ENCODE peak calls at places on chromosome X, in nine cellular contexts. One of them, this sample, is unnamed.
A peak's percentile ranks its signal among the peaks of the same experiment; 100 is the strongest.

GRCh38 chrX:48945517-48946348 is 11.7 kb downstream of the OTUD5 start:
- DNase-seq in iPS-NIHi11: peak; percentile 62
- DNase-seq in HS-27A: no peak
- DNase-seq in kidney tubule cell: peak; percentile 51
- DNase-seq in AG10803: peak; percentile 42
- DNase-seq in T-helper 9 cell: peak; percentile 49
- DNase-seq in activated naive CD4-positive, alpha-beta T cell treated with anti-CD3 and anti-CD28 coated beads for 36 hours: peak; percentile 70
- DNase-seq in stimulated activated CD8-positive, alpha-beta memory T cell treated with anti-CD3 and anti-CD28 coated beads, Interleukin-15, amount 100 ng/mL, for 4 hours: no peak
- DNase-seq in activated T-cell treated with anti-CD3 and anti-CD28 coated beads for 1 hour: peak; percentile 34
- DNase-seq in this sample: peak; percentile 22

GRCh38 chrX:33892670-33893069 is 239.4 kb downstream of the FAM47A start:
- DNase-seq in iPS-NIHi11: no peak
- DNase-seq in HS-27A: no peak
- DNase-seq in kidney tubule cell: no peak
- DNase-seq in AG10803: no peak
- DNase-seq in T-helper 9 cell: no peak
- DNase-seq in activated naive CD4-positive, alpha-beta T cell treated with anti-CD3 and anti-CD28 coated beads for 36 hours: no peak
- DNase-seq in stimulated activated CD8-positive, alpha-beta memory T cell treated with anti-CD3 and anti-CD28 coated beads, Interleukin-15, amount 100 ng/mL, for 4 hours: no peak
- DNase-seq in activated T-cell treated with anti-CD3 and anti-CD28 coated beads for 1 hour: no peak
- DNase-seq in this sample: no peak

GRCh38 chrX:17535229-17535628 is 160.2 kb downstream of the NHS start:
- DNase-seq in iPS-NIHi11: peak; percentile 45
- DNase-seq in HS-27A: no peak
- DNase-seq in kidney tubule cell: peak; percentile 54
- DNase-seq in AG10803: no peak
- DNase-seq in T-helper 9 cell: peak; percentile 3
- DNase-seq in activated naive CD4-positive, alpha-beta T cell treated with anti-CD3 and anti-CD28 coated beads for 36 hours: peak; percentile 73
- DNase-seq in stimulated activated CD8-positive, alpha-beta memory T cell treated with anti-CD3 and anti-CD28 coated beads, Interleukin-15, amount 100 ng/mL, for 4 hours: no peak
- DNase-seq in activated T-cell treated with anti-CD3 and anti-CD28 coated beads for 1 hour: no peak
- DNase-seq in this sample: no peak

GRCh38 chrX:151697537-151697936 is 2.3 kb downstream of the PRRG3 start:
- DNase-seq in iPS-NIHi11: no peak
- DNase-seq in HS-27A: no peak
- DNase-seq in kidney tubule cell: peak; percentile 5
- DNase-seq in AG10803: peak; percentile 94
- DNase-seq in T-helper 9 cell: no peak
- DNase-seq in activated naive CD4-positive, alpha-beta T cell treated with anti-CD3 and anti-CD28 coated beads for 36 hours: no peak
- DNase-seq in stimulated activated CD8-positive, alpha-beta memory T cell treated with anti-CD3 and anti-CD28 coated beads, Interleukin-15, amount 100 ng/mL, for 4 hours: no peak
- DNase-seq in activated T-cell treated with anti-CD3 and anti-CD28 coated beads for 1 hour: no peak
- DNase-seq in this sample: no peak

GRCh38 chrX:71636438-71637252 is 18.3 kb upstream of the CXCR3 start:
- DNase-seq in iPS-NIHi11: no peak
- DNase-seq in HS-27A: no peak
- DNase-seq in kidney tubule cell: no peak
- DNase-seq in AG10803: no peak
- DNase-seq in T-helper 9 cell: no peak
- DNase-seq in activated naive CD4-positive, alpha-beta T cell treated with anti-CD3 and anti-CD28 coated beads for 36 hours: peak; percentile 27
- DNase-seq in stimulated activated CD8-positive, alpha-beta memory T cell treated with anti-CD3 and anti-CD28 coated beads, Interleukin-15, amount 100 ng/mL, for 4 hours: no peak
- DNase-seq in activated T-cell treated with anti-CD3 and anti-CD28 coated beads for 1 hour: no peak
- DNase-seq in this sample: no peak

GRCh38 chrX:51889851-51890250 is 3.6 kb upstream of the MAGED1 start:
- DNase-seq in iPS-NIHi11: no peak
- DNase-seq in HS-27A: no peak
- DNase-seq in kidney tubule cell: no peak
- DNase-seq in AG10803: no peak
- DNase-seq in T-helper 9 cell: no peak
- DNase-seq in activated naive CD4-positive, alpha-beta T cell treated with anti-CD3 and anti-CD28 coated beads for 36 hours: no peak
- DNase-seq in stimulated activated CD8-positive, alpha-beta memory T cell treated with anti-CD3 and anti-CD28 coated beads, Interleukin-15, amount 100 ng/mL, for 4 hours: no peak
- DNase-seq in activated T-cell treated with anti-CD3 and anti-CD28 coated beads for 1 hour: no peak
- DNase-seq in this sample: no peak

GRCh38 chrX:103248553-103248952 is 6.4 kb downstream of the TCEAL8 start:
- DNase-seq in iPS-NIHi11: peak; percentile 11
- DNase-seq in HS-27A: no peak
- DNase-seq in kidney tubule cell: peak; percentile 12
- DNase-seq in AG10803: peak; percentile 2
- DNase-seq in T-helper 9 cell: no peak
- DNase-seq in activated naive CD4-positive, alpha-beta T cell treated with anti-CD3 and anti-CD28 coated beads for 36 hours: no peak
- DNase-seq in stimulated activated CD8-positive, alpha-beta memory T cell treated with anti-CD3 and anti-CD28 coated beads, Interleukin-15, amount 100 ng/mL, for 4 hours: no peak
- DNase-seq in activated T-cell treated with anti-CD3 and anti-CD28 coated beads for 1 hour: no peak
- DNase-seq in this sample: no peak

GRCh38 chrX:39560285-39560684 is 537.5 kb downstream of the BCOR start:
- DNase-seq in iPS-NIHi11: no peak
- DNase-seq in HS-27A: no peak
- DNase-seq in kidney tubule cell: no peak
- DNase-seq in AG10803: no peak
- DNase-seq in T-helper 9 cell: no peak
- DNase-seq in activated naive CD4-positive, alpha-beta T cell treated with anti-CD3 and anti-CD28 coated beads for 36 hours: no peak
- DNase-seq in stimulated activated CD8-positive, alpha-beta memory T cell treated with anti-CD3 and anti-CD28 coated beads, Interleukin-15, amount 100 ng/mL, for 4 hours: no peak
- DNase-seq in activated T-cell treated with anti-CD3 and anti-CD28 coated beads for 1 hour: no peak
- DNase-seq in this sample: no peak

GRCh38 chrX:118685393-118685792 is 42.0 kb upstream of the IL13RA1 start:
- DNase-seq in iPS-NIHi11: no peak
- DNase-seq in HS-27A: no peak
- DNase-seq in kidney tubule cell: no peak
- DNase-seq in AG10803: no peak
- DNase-seq in T-helper 9 cell: no peak
- DNase-seq in activated naive CD4-positive, alpha-beta T cell treated with anti-CD3 and anti-CD28 coated beads for 36 hours: no peak
- DNase-seq in stimulated activated CD8-positive, alpha-beta memory T cell treated with anti-CD3 and anti-CD28 coated beads, Interleukin-15, amount 100 ng/mL, for 4 hours: no peak
- DNase-seq in activated T-cell treated with anti-CD3 and anti-CD28 coated beads for 1 hour: no peak
- DNase-seq in this sample: no peak

GRCh38 chrX:110026099-110026844 is 23.4 kb downstream of the TMEM164 start:
- DNase-seq in iPS-NIHi11: no peak
- DNase-seq in HS-27A: no peak
- DNase-seq in kidney tubule cell: peak; percentile 59
- DNase-seq in AG10803: peak; percentile 21
- DNase-seq in T-helper 9 cell: no peak
- DNase-seq in activated naive CD4-positive, alpha-beta T cell treated with anti-CD3 and anti-CD28 coated beads for 36 hours: no peak
- DNase-seq in stimulated activated CD8-positive, alpha-beta memory T cell treated with anti-CD3 and anti-CD28 coated beads, Interleukin-15, amount 100 ng/mL, for 4 hours: no peak
- DNase-seq in activated T-cell treated with anti-CD3 and anti-CD28 coated beads for 1 hour: no peak
- DNase-seq in this sample: no peak

GRCh38 chrX:155334486-155335316 is at the start of gene CLIC2:
- DNase-seq in iPS-NIHi11: no peak
- DNase-seq in HS-27A: no peak
- DNase-seq in kidney tubule cell: no peak
- DNase-seq in AG10803: peak; percentile 65
- DNase-seq in T-helper 9 cell: no peak
- DNase-seq in activated naive CD4-positive, alpha-beta T cell treated with anti-CD3 and anti-CD28 coated beads for 36 hours: peak; percentile 43
- DNase-seq in stimulated activated CD8-positive, alpha-beta memory T cell treated with anti-CD3 and anti-CD28 coated beads, Interleukin-15, amount 100 ng/mL, for 4 hours: no peak
- DNase-seq in activated T-cell treated with anti-CD3 and anti-CD28 coated beads for 1 hour: no peak
- DNase-seq in this sample: no peak

GRCh38 chrX:155767101-155767878 is 113.9 kb upstream of the VAMP7 start:
- DNase-seq in iPS-NIHi11: peak; percentile 62
- DNase-seq in HS-27A: peak; percentile 22
- DNase-seq in kidney tubule cell: peak; percentile 73
- DNase-seq in AG10803: peak; percentile 84
- DNase-seq in T-helper 9 cell: no peak
- DNase-seq in activated naive CD4-positive, alpha-beta T cell treated with anti-CD3 and anti-CD28 coated beads for 36 hours: peak; percentile 61
- DNase-seq in stimulated activated CD8-positive, alpha-beta memory T cell treated with anti-CD3 and anti-CD28 coated beads, Interleukin-15, amount 100 ng/mL, for 4 hours: peak; percentile 4
- DNase-seq in activated T-cell treated with anti-CD3 and anti-CD28 coated beads for 1 hour: no peak
- DNase-seq in this sample: peak; percentile 17

GRCh38 chrX:45714864-45715263 is 514.2 kb upstream of the DIPK2B start:
- DNase-seq in iPS-NIHi11: no peak
- DNase-seq in HS-27A: no peak
- DNase-seq in kidney tubule cell: peak; percentile 87
- DNase-seq in AG10803: peak; percentile 71
- DNase-seq in T-helper 9 cell: no peak
- DNase-seq in activated naive CD4-positive, alpha-beta T cell treated with anti-CD3 and anti-CD28 coated beads for 36 hours: peak; percentile 46
- DNase-seq in stimulated activated CD8-positive, alpha-beta memory T cell treated with anti-CD3 and anti-CD28 coated beads, Interleukin-15, amount 100 ng/mL, for 4 hours: no peak
- DNase-seq in activated T-cell treated with anti-CD3 and anti-CD28 coated beads for 1 hour: no peak
- DNase-seq in this sample: peak; percentile 47

GRCh38 chrX:154043003-154043402 is 23.3 kb upstream of the IRAK1 start:
- DNase-seq in iPS-NIHi11: no peak
- DNase-seq in HS-27A: no peak
- DNase-seq in kidney tubule cell: no peak
- DNase-seq in AG10803: peak; percentile 80
- DNase-seq in T-helper 9 cell: no peak
- DNase-seq in activated naive CD4-positive, alpha-beta T cell treated with anti-CD3 and anti-CD28 coated beads for 36 hours: no peak
- DNase-seq in stimulated activated CD8-positive, alpha-beta memory T cell treated with anti-CD3 and anti-CD28 coated beads, Interleukin-15, amount 100 ng/mL, for 4 hours: no peak
- DNase-seq in activated T-cell treated with anti-CD3 and anti-CD28 coated beads for 1 hour: no peak
- DNase-seq in this sample: no peak

GRCh38 chrX:140983730-140984129 is 18.7 kb upstream of the SPANXB1 start:
- DNase-seq in iPS-NIHi11: no peak
- DNase-seq in HS-27A: no peak
- DNase-seq in kidney tubule cell: no peak
- DNase-seq in AG10803: no peak
- DNase-seq in T-helper 9 cell: no peak
- DNase-seq in activated naive CD4-positive, alpha-beta T cell treated with anti-CD3 and anti-CD28 coated beads for 36 hours: no peak
- DNase-seq in stimulated activated CD8-positive, alpha-beta memory T cell treated with anti-CD3 and anti-CD28 coated beads, Interleukin-15, amount 100 ng/mL, for 4 hours: no peak
- DNase-seq in activated T-cell treated with anti-CD3 and anti-CD28 coated beads for 1 hour: no peak
- DNase-seq in this sample: no peak

This sample was measured in RCC 7860.